ENCODE peak calls at places on chromosome 9, in ten cellular contexts. L, B, O, V, K, S, D, F, X and T are unnamed samples.

GRCh38 chr9:126671381-126671831 is 57.7 kb downstream of the LMX1B start:
- DNase-seq in L (no peak), B (no peak), O (no peak), V (no peak), K (no peak), S (peak; percentile 55), D (no peak), F (no peak), X (no peak), T (no peak)

GRCh38 chr9:6759114-6759977 is 1.6 kb downstream of the KDM4C start:
- DNase-seq in L (peak; percentile 89), B (peak; percentile 89), O (peak; percentile 93), V (peak; percentile 88), K (no peak), S (no peak), D (no peak), F (peak; percentile 47), X (peak; percentile 57), T (peak; percentile 91)

GRCh38 chr9:109640232-109641078 is 139.5 kb upstream of the PALM2AKAP2 start:
- DNase-seq in L (no peak), B (peak; percentile 16), O (no peak), V (peak; percentile 6), K (peak; percentile 68), S (peak; percentile 74), D (peak; percentile 77), F (peak; percentile 4), X (no peak), T (peak; percentile 62)

GRCh38 chr9:116365056-116365471 is 211.5 kb downstream of the PAPPA start:
- DNase-seq in L (peak; percentile 72), B (peak; percentile 59), O (no peak), V (peak; percentile 71), K (no peak), S (no peak), D (no peak), F (no peak), X (no peak), T (peak; percentile 74)

GRCh38 chr9:134442486-134443168 is 116.4 kb downstream of the RXRA start:
- DNase-seq in L (peak; percentile 12), B (peak; percentile 50), O (no peak), V (peak; percentile 41), K (no peak), S (no peak), D (no peak), F (no peak), X (no peak), T (peak; percentile 17)

GRCh38 chr9:127366594-127366993 is 30.4 kb upstream of the SLC2A8 start:
- DNase-seq in L (no peak), B (no peak), O (no peak), V (no peak), K (peak; percentile 55), S (no peak), D (peak; percentile 62), F (no peak), X (no peak), T (no peak)

GRCh38 chr9:7983361-7983974 is 183.9 kb upstream of the DMAC1 start:
- DNase-seq in L (no peak), B (no peak), O (no peak), V (no peak), K (no peak), S (no peak), D (no peak), F (no peak), X (no peak), T (no peak)

GRCh38 chr9:122075135-122076030 is 17.7 kb downstream of the TTLL11 start:
- DNase-seq in L (no peak), B (peak; percentile 62), O (no peak), V (peak; percentile 45), K (no peak), S (no peak), D (no peak), F (no peak), X (no peak), T (no peak)

GRCh38 chr9:96494215-96494800 is 44.3 kb downstream of the HABP4 start:
- DNase-seq in L (peak; percentile 27), B (peak; percentile 51), O (no peak), V (no peak), K (no peak), S (no peak), D (no peak), F (no peak), X (no peak), T (no peak)

GRCh38 chr9:101375546-101375945 is 9.3 kb downstream of the BAAT start:
- DNase-seq in L (peak; percentile 40), B (no peak), O (no peak), V (no peak), K (no peak), S (no peak), D (no peak), F (no peak), X (no peak), T (no peak)

GRCh38 chr9:14766299-14766698 is 43.8 kb upstream of the CER1 start:
- DNase-seq in L (no peak), B (peak; percentile 83), O (no peak), V (no peak), K (no peak), S (no peak), D (no peak), F (no peak), X (no peak), T (no peak)
- H3K4me3 ChIP-seq in L (no peak overlapping the region), B (no peak overlapping the region), O (no peak overlapping the region), V (no peak overlapping the region), K (no peak overlapping the region), S (no peak overlapping the region), D (no peak overlapping the region), F (no peak overlapping the region), X (no peak overlapping the region), T (no peak overlapping the region)

GRCh38 chr9:137160054-137160425 is 9.8 kb downstream of the LRRC26 start:
- DNase-seq in L (no peak), B (no peak), O (no peak), V (no peak), K (no peak), S (no peak), D (no peak), F (no peak), X (no peak), T (no peak)

GRCh38 chr9:137157618-137158502 is 12.0 kb downstream of the LRRC26 start:
- DNase-seq in L (peak; percentile 24), B (peak; percentile 38), O (peak; percentile 3), V (no peak), K (no peak), S (no peak), D (no peak), F (no peak), X (no peak), T (no peak)

GRCh38 chr9:137158625-137159024 is 11.2 kb downstream of the LRRC26 start:
- DNase-seq in L (no peak), B (no peak), O (peak; percentile 3), V (no peak), K (no peak), S (no peak), D (no peak), F (no peak), X (no peak), T (no peak)

GRCh38 chr9:137159105-137160053 is 10.5 kb downstream of the LRRC26 start:
- DNase-seq in L (no peak), B (no peak), O (peak; percentile 7), V (no peak), K (no peak), S (no peak), D (no peak), F (no peak), X (no peak), T (no peak)

GRCh38 chr9:137156567-137157375 is 13.1 kb downstream of the LRRC26 start:
- DNase-seq in L (peak; percentile 56), B (peak; percentile 34), O (peak; percentile 17), V (peak; percentile 41), K (no peak), S (peak; percentile 42), D (no peak), F (no peak), X (no peak), T (peak; percentile 26)
- H3K4me3 ChIP-seq in L (peak overlapping the region; percentile 27), B (peak overlapping the region; percentile 47), O (peak overlapping the region; percentile 36), V (peak overlapping the region; percentile 45), K (no peak overlapping the region), S (no peak overlapping the region), D (no peak overlapping the region), F (no peak overlapping the region), X (peak overlapping the region; percentile 1), T (peak overlapping the region; percentile 26)

DNA sequence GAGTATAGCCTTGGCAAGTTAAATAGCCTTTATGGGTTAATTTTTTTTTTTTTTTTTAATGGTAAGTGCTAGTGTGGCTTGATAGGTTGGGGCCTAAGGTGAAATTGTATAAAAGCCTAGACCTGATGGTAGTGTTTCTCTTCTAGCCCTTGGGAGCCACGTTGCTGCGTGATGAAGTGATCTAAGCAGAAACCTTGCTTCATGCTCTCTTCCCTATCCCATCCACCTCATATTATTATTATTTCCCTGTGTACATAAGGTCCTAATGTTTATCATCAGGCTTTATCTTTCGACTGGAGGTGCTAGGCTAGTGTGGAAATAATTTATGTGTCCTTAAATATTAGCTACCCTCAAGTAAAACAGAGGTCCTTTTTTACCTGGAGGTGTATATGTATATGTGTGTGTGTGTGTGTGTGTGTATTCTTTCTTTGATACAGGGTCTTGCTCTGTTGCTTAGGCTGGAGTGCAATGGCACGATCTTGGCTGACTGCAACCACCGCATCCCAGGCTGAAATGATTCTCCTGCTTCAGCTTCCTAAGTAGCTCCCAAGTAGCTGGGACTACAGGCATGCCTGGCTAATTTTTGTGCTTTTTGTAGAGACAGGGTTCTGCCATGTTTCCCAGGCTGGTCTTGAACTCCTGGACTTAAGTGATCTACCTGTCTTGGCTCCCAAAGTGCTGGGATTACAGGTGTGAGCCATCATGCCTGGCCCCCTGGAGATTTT is 3.6 kb downstream of the UGCG start:
- DNase-seq in L (no peak), B (peak; percentile 39), O (no peak), V (peak; percentile 63), K (no peak), S (no peak), D (no peak), F (no peak), X (no peak), T (no peak)
- H3K4me3 ChIP-seq in L (peak overlapping the region; percentile 9), B (peak overlapping the region; percentile 96), O (no peak overlapping the region), V (peak overlapping the region; percentile 92), K (peak overlapping the region; percentile 9), S (no peak overlapping the region), D (no peak overlapping the region), F (no peak overlapping the region), X (peak overlapping the region; percentile 99), T (no peak overlapping the region)

DNA sequence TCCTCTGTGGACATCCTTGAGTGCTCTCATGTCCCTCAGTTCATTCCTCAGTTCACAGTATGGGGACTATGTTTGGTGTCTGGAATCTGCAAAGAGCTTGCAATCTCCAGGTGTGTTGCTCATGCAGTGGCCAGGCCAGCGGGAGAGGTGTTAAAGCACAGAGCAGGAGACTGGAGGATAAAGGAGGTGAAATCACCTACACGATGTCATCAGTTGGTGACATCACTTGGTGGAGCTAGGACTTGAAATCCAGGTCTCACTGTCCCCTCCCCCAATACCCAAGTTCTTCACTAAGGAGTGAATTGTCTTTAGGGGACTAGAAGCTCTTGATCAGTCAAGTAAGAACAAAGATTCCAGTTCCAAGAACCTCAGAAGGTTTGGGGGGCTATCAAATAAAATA is 197.2 kb upstream of the ZNF618 start:
- DNase-seq in L (no peak), B (no peak), O (no peak), V (no peak), K (no peak), S (no peak), D (no peak), F (no peak), X (no peak), T (no peak)
- H3K4me3 ChIP-seq in L (no peak overlapping the region), B (no peak overlapping the region), O (no peak overlapping the region), V (no peak overlapping the region), K (no peak overlapping the region), S (no peak overlapping the region), D (no peak overlapping the region), F (no peak overlapping the region), X (no peak overlapping the region), T (no peak overlapping the region)

GRCh38 chr9:94111446-94111845 is 27.2 kb downstream of the PTPDC1 start:
- DNase-seq in L (no peak), B (no peak), O (no peak), V (no peak), K (no peak), S (no peak), D (no peak), F (no peak), X (no peak), T (no peak)
- H3K4me3 ChIP-seq in L (no peak overlapping the region), B (no peak overlapping the region), O (no peak overlapping the region), V (no peak overlapping the region), K (no peak overlapping the region), S (no peak overlapping the region), D (no peak overlapping the region), F (no peak overlapping the region), X (no peak overlapping the region), T (no peak overlapping the region)